ENCODE peak calls at places on chromosomes 3 and 15, in six cellular contexts. S is bronchial epithelial cell, Q is AG04450, R is pancreas, B is astrocyte, I is OCI-LY7. A is an unnamed sample.
A peak's percentile ranks its signal among the peaks of the same experiment; 100 is the strongest.

GRCh38 chr15:43132830-43133428 is 457 bp upstream of the TMEM62 start:
- DNase-seq in S (no peak), Q (no peak), R (no peak), B (no peak), I (no peak), A (no peak)

GRCh38 chr15:39939487-39940452 is 5.9 kb downstream of the EIF2AK4 start:
- DNase-seq in S (no peak), Q (no peak), R (no peak), B (no peak), I (peak; percentile 16), A (no peak)

GRCh38 chr15:70799667-70800450 is 36.5 kb upstream of the UACA start:
- DNase-seq in S (peak; percentile 50), Q (peak; percentile 95), R (no peak), B (peak; percentile 98), I (no peak), A (peak; percentile 90)

GRCh38 chr3:105032541-105032940 is 334.2 kb upstream of the ALCAM start:
- DNase-seq in S (no peak), Q (no peak), R (peak; percentile 14), B (no peak), I (no peak), A (no peak)

GRCh38 chr3:11919390-11919789 is 72.7 kb upstream of the TAMM41 start:
- DNase-seq in S (no peak), Q (no peak), R (no peak), B (no peak), I (no peak), A (no peak)

GRCh38 chr3:184227481-184227935 is 1.9 kb upstream of the VWA5B2 start:
- DNase-seq in S (peak; percentile 33), Q (no peak), R (peak; percentile 39), B (no peak), I (peak; percentile 65), A (peak; percentile 38)

GRCh38 chr15:78110916-78111475 is 18.6 kb downstream of the SH2D7 start:
- DNase-seq in S (no peak), Q (no peak), R (no peak), B (no peak), I (no peak), A (no peak)

GRCh38 chr3:138942861-138943623 is 3.9 kb downstream of the FOXL2 start:
- DNase-seq in S (no peak), Q (no peak), R (no peak), B (no peak), I (no peak), A (no peak)

GRCh38 chr15:99763827-99764226 is 30.6 kb upstream of the LYSMD4 start:
- DNase-seq in S (no peak), Q (no peak), R (no peak), B (no peak), I (no peak), A (no peak)

GRCh38 chr15:34359416-34359815 is 7.6 kb downstream of the LPCAT4 start:
- DNase-seq in S (peak; percentile 33), Q (no peak), R (no peak), B (no peak), I (no peak), A (peak; percentile 37)

GRCh38 chr3:16425398-16426057 is 88.0 kb downstream of the RFTN1 start:
- DNase-seq in S (no peak), Q (no peak), R (no peak), B (no peak), I (no peak), A (no peak)

GRCh38 chr3:143998266-143998665 is 26.6 kb downstream of the DIPK2A start:
- DNase-seq in S (peak; percentile 47), Q (no peak), R (no peak), B (peak; percentile 92), I (no peak), A (peak; percentile 34)

DNA sequence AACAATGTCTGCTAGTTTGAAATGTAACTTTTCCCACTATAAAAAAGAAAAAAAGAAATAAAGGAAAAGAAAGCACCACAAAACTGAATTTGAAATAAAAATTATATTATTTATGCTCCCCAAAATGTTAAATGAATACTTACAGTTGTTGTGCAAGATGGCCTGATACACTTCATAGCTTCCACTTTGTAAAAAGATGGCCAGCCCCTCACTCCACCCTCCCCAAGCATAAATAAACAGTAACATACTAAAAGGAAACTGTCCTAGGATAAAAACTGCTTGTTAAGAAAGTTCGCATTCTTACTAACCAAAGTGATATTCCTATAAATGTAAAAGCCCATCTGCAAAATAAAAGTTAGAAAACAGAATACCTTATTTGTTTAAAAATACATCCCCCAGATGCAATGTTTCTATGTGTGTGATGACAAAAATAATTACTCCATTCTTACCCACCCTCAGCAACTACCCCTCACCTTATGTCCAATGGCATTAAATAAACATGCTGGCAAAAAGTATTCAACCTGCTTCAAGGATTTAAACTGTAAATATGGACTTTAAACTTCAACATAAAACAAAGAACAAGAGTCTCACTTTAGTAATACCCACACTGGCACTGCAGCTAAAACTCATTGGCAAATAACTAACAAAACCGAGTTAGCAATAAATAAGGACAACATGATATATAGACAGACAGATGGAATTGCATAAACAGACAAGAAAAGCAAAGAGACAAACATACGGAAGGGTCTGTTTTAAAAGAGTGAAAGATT is 47.8 kb downstream of the ZBTB20 start:
- DNase-seq in S (no peak), Q (no peak), R (no peak), B (no peak), I (no peak), A (no peak)
- H3K4me3 ChIP-seq in S (no peak overlapping the region), Q (peak overlapping the region; percentile 54), R (peak overlapping the region; percentile 4), B (peak overlapping the region; percentile 41), I (peak overlapping the region; percentile 54), A (peak overlapping the region; percentile 35)

DNA sequence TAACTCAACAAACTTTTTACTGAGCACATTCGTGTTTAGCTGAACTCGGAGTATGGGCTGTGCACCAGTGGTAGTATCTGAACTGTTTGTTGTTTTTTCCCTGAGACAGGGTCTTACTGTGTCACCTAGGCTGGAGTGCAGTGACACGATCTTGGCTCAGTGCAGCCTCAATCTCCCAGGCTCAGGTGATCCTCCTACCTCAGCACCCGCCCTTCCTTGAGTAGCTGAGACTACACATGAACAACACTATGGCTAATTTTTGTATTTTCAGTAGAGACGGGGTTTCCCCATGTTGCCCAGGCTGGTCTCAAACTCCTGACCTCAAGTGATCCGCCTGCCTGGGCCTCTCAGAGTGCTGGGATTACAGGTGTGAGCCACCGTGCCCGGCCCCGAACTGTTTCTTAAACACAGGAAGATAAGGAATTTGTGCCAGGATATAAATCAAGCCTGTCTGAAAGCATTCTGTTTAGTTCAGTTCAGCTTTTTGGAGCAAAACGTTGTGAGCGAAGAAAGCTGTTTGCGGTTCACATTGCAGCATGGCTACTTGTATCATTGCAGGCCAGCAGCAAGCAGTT is 40.4 kb upstream of the SKOR1 start:
- DNase-seq in S (no peak), Q (no peak), R (no peak), B (no peak), I (no peak), A (no peak)
- H3K4me3 ChIP-seq in S (no peak overlapping the region), Q (no peak overlapping the region), R (no peak overlapping the region), B (no peak overlapping the region), I (peak overlapping the region; percentile 25), A (no peak overlapping the region)

GRCh38 chr3:9420850-9421549 is 23.6 kb downstream of the SETD5 start:
- DNase-seq in S (peak; percentile 68), Q (no peak), R (no peak), B (peak; percentile 52), I (no peak), A (no peak)

GRCh38 chr3:9428411-9428810 is 31.0 kb downstream of the SETD5 start:
- DNase-seq in S (no peak), Q (no peak), R (no peak), B (no peak), I (no peak), A (no peak)

GRCh38 chr3:9422712-9423424 is 25.5 kb downstream of the SETD5 start:
- DNase-seq in S (peak; percentile 99), Q (peak; percentile 92), R (peak; percentile 90), B (peak; percentile 95), I (no peak), A (peak; percentile 80)
- H3K4me3 ChIP-seq in S (no peak overlapping the region), Q (peak overlapping the region; percentile 14), R (no peak overlapping the region), B (peak overlapping the region; percentile 1), I (no peak overlapping the region), A (no peak overlapping the region)

GRCh38 chr3:189941679-189942078 is 179.0 kb downstream of the P3H2 start:
- DNase-seq in S (peak; percentile 94), Q (no peak), R (peak; percentile 32), B (peak; percentile 85), I (no peak), A (peak; percentile 56)

GRCh38 chr3:189947068-189947467 is 173.6 kb downstream of the P3H2 start:
- DNase-seq in S (no peak), Q (no peak), R (no peak), B (no peak), I (no peak), A (no peak)

GRCh38 chr3:189942948-189943347 is 177.7 kb downstream of the P3H2 start:
- DNase-seq in S (no peak), Q (no peak), R (no peak), B (no peak), I (no peak), A (no peak)

GRCh38 chr3:189945935-189946709 is 174.6 kb downstream of the P3H2 start:
- DNase-seq in S (no peak), Q (no peak), R (no peak), B (no peak), I (no peak), A (no peak)

DNA sequence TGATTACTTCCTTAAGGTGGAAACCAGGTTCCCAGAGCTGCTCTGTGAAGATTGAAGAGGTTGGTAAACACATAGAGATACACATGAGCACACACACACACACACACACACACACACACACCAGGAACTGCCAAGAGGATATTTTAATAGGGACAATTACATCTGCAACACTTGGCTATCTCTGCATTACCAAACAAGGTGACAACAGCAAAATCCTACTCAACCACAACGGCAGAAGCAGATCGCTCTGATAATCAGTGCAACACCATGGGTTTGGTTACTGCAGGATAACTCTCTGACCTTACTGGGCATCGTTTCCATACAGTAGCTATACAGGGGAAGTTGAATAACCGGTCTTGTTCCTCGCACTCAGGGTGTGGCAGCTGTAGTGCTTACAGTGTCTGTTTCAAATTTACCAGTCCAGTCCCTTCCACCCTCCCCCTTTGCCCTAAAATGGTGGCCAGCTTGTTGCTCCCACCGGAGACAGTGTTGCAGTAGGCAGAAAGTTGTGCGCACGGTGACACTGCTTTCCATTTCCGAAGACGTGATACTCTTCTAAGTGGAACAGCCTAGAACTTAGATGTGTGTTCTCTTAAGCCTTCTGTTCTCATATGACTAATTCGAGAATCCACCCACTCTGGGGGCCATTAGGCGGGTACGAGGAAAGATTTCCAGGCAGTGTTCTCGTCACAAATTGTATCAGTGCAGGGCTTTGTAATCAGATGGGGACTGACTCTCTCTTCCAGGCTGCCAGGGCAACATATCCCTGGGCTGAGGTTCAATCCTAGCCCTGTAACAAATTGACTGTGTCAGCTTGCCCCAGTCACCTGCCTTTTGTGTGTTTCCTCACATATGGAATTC is 176.2 kb downstream of the P3H2 start:
- DNase-seq in S (peak; percentile 93), Q (no peak), R (no peak), B (no peak), I (no peak), A (no peak)
- H3K4me3 ChIP-seq in S (no peak overlapping the region), Q (no peak overlapping the region), R (no peak overlapping the region), B (no peak overlapping the region), I (no peak overlapping the region), A (no peak overlapping the region)

DNA sequence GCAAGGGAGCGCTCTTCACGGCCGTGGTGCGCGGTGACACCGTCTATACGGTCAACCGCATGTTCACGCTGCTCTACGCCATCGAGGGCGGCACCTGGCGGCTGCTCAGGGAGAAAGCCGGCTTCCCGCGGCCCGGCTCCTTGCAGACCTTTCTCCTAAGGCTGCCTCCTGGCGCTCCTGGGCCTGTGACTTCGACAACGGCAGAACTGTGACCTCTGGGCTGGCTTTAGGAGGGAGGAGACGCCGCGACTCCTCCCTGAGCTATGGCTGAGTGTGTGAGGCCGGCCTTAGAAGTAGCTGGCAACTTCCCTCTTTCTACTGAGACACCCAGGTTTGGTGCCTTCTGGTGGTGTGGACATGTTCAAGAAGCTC is 1.4 kb downstream of the KBTBD13 start:
- DNase-seq in S (peak; percentile 26), Q (no peak), R (peak; percentile 61), B (no peak), I (no peak), A (no peak)
- H3K4me3 ChIP-seq in S (no peak overlapping the region), Q (no peak overlapping the region), R (no peak overlapping the region), B (no peak overlapping the region), I (no peak overlapping the region), A (no peak overlapping the region)

A was measured in MG63.